ENCODE peak calls at places on chromosomes 5 and 9, in eight cellular contexts. One of them, this sample, is unnamed.

GRCh38 chr9:16150501-16150900 is 597.7 kb downstream of the CCDC171 start:
- DNase-seq in stimulated activated CD8-positive, alpha-beta memory T cell treated with anti-CD3 and anti-CD28 coated beads, Interleukin-7, amount 100 ng/mL, for 1 hour: no peak
- DNase-seq in stimulated activated CD4-positive, alpha-beta T cell treated with anti-CD3 and anti-CD28 coated beads, Interleukin-12 subunit alpha, Interleukin-12 subunit beta, amount 100 ng/mL, for 48 hours: no peak
- DNase-seq in HTR-8/SVneo: no peak
- DNase-seq in SW 1271: no peak
- DNase-seq in stimulated activated naive B cell treated with anti-CD40 and anti-IgM and Interleukin-4, amounts not matched to agents 10 μg/mL and 1 μg/mL and 100 μg/mL, for 72 hours: no peak
- DNase-seq in cardiac muscle cell: peak
- DNase-seq in activated CD8-positive, alpha-beta memory T cell treated with anti-CD3 and anti-CD28 coated beads for 4 hours: no peak
- DNase-seq in this sample: no peak

GRCh38 chr5:91027316-91027937 is 355.7 kb downstream of the ARRDC3 start:
- DNase-seq in stimulated activated CD8-positive, alpha-beta memory T cell treated with anti-CD3 and anti-CD28 coated beads, Interleukin-7, amount 100 ng/mL, for 1 hour: no peak
- DNase-seq in SW 1271: no peak
- DNase-seq in activated CD8-positive, alpha-beta memory T cell treated with anti-CD3 and anti-CD28 coated beads for 4 hours: no peak
- DNase-seq in cardiac muscle cell: no peak
- DNase-seq in HTR-8/SVneo: no peak
- DNase-seq in stimulated activated naive B cell treated with anti-CD40 and anti-IgM and Interleukin-4, amounts not matched to agents 10 μg/mL and 1 μg/mL and 100 μg/mL, for 72 hours: no peak
- DNase-seq in stimulated activated CD4-positive, alpha-beta T cell treated with anti-CD3 and anti-CD28 coated beads, Interleukin-12 subunit alpha, Interleukin-12 subunit beta, amount 100 ng/mL, for 48 hours: no peak
- DNase-seq in this sample: no peak

GRCh38 chr5:127042593-127042992 is 12.2 kb upstream of the MARCHF3 start:
- DNase-seq in stimulated activated CD8-positive, alpha-beta memory T cell treated with anti-CD3 and anti-CD28 coated beads, Interleukin-7, amount 100 ng/mL, for 1 hour: no peak
- DNase-seq in cardiac muscle cell: no peak
- DNase-seq in stimulated activated naive B cell treated with anti-CD40 and anti-IgM and Interleukin-4, amounts not matched to agents 10 μg/mL and 1 μg/mL and 100 μg/mL, for 72 hours: no peak
- DNase-seq in HTR-8/SVneo: no peak
- DNase-seq in SW 1271: no peak
- DNase-seq in activated CD8-positive, alpha-beta memory T cell treated with anti-CD3 and anti-CD28 coated beads for 4 hours: no peak
- DNase-seq in stimulated activated CD4-positive, alpha-beta T cell treated with anti-CD3 and anti-CD28 coated beads, Interleukin-12 subunit alpha, Interleukin-12 subunit beta, amount 100 ng/mL, for 48 hours: no peak
- DNase-seq in this sample: peak

GRCh38 chr9:14857449-14858305 is 52.6 kb downstream of the FREM1 start:
- DNase-seq in stimulated activated CD8-positive, alpha-beta memory T cell treated with anti-CD3 and anti-CD28 coated beads, Interleukin-7, amount 100 ng/mL, for 1 hour: no peak
- DNase-seq in cardiac muscle cell: no peak
- DNase-seq in stimulated activated CD4-positive, alpha-beta T cell treated with anti-CD3 and anti-CD28 coated beads, Interleukin-12 subunit alpha, Interleukin-12 subunit beta, amount 100 ng/mL, for 48 hours: no peak
- DNase-seq in activated CD8-positive, alpha-beta memory T cell treated with anti-CD3 and anti-CD28 coated beads for 4 hours: no peak
- DNase-seq in stimulated activated naive B cell treated with anti-CD40 and anti-IgM and Interleukin-4, amounts not matched to agents 10 μg/mL and 1 μg/mL and 100 μg/mL, for 72 hours: no peak
- DNase-seq in SW 1271: no peak
- DNase-seq in HTR-8/SVneo: no peak
- DNase-seq in this sample: no peak

GRCh38 chr9:130451509-130452388 is 7.0 kb downstream of the ASS1 start:
- DNase-seq in HTR-8/SVneo: peak
- DNase-seq in cardiac muscle cell: peak
- DNase-seq in stimulated activated CD8-positive, alpha-beta memory T cell treated with anti-CD3 and anti-CD28 coated beads, Interleukin-7, amount 100 ng/mL, for 1 hour: no peak
- DNase-seq in stimulated activated CD4-positive, alpha-beta T cell treated with anti-CD3 and anti-CD28 coated beads, Interleukin-12 subunit alpha, Interleukin-12 subunit beta, amount 100 ng/mL, for 48 hours: peak
- DNase-seq in SW 1271: peak
- DNase-seq in activated CD8-positive, alpha-beta memory T cell treated with anti-CD3 and anti-CD28 coated beads for 4 hours: no peak
- DNase-seq in stimulated activated naive B cell treated with anti-CD40 and anti-IgM and Interleukin-4, amounts not matched to agents 10 μg/mL and 1 μg/mL and 100 μg/mL, for 72 hours: no peak
- DNase-seq in this sample: peak

GRCh38 chr5:172678902-172679301 is 37.8 kb downstream of the NEURL1B start:
- DNase-seq in cardiac muscle cell: peak
- DNase-seq in activated CD8-positive, alpha-beta memory T cell treated with anti-CD3 and anti-CD28 coated beads for 4 hours: no peak
- DNase-seq in stimulated activated CD4-positive, alpha-beta T cell treated with anti-CD3 and anti-CD28 coated beads, Interleukin-12 subunit alpha, Interleukin-12 subunit beta, amount 100 ng/mL, for 48 hours: no peak
- DNase-seq in stimulated activated CD8-positive, alpha-beta memory T cell treated with anti-CD3 and anti-CD28 coated beads, Interleukin-7, amount 100 ng/mL, for 1 hour: no peak
- DNase-seq in HTR-8/SVneo: no peak
- DNase-seq in SW 1271: no peak
- DNase-seq in stimulated activated naive B cell treated with anti-CD40 and anti-IgM and Interleukin-4, amounts not matched to agents 10 μg/mL and 1 μg/mL and 100 μg/mL, for 72 hours: no peak
- DNase-seq in this sample: peak

GRCh38 chr9:1721219-1721618 is 293.9 kb upstream of the SMARCA2 start:
- DNase-seq in cardiac muscle cell: no peak
- DNase-seq in stimulated activated CD8-positive, alpha-beta memory T cell treated with anti-CD3 and anti-CD28 coated beads, Interleukin-7, amount 100 ng/mL, for 1 hour: no peak
- DNase-seq in stimulated activated naive B cell treated with anti-CD40 and anti-IgM and Interleukin-4, amounts not matched to agents 10 μg/mL and 1 μg/mL and 100 μg/mL, for 72 hours: no peak
- DNase-seq in HTR-8/SVneo: no peak
- DNase-seq in stimulated activated CD4-positive, alpha-beta T cell treated with anti-CD3 and anti-CD28 coated beads, Interleukin-12 subunit alpha, Interleukin-12 subunit beta, amount 100 ng/mL, for 48 hours: no peak
- DNase-seq in activated CD8-positive, alpha-beta memory T cell treated with anti-CD3 and anti-CD28 coated beads for 4 hours: no peak
- DNase-seq in SW 1271: no peak
- DNase-seq in this sample: no peak

GRCh38 chr5:148107608-148108007 is 43.8 kb downstream of the SPINK5 start:
- DNase-seq in HTR-8/SVneo: no peak
- DNase-seq in stimulated activated naive B cell treated with anti-CD40 and anti-IgM and Interleukin-4, amounts not matched to agents 10 μg/mL and 1 μg/mL and 100 μg/mL, for 72 hours: no peak
- DNase-seq in activated CD8-positive, alpha-beta memory T cell treated with anti-CD3 and anti-CD28 coated beads for 4 hours: no peak
- DNase-seq in stimulated activated CD4-positive, alpha-beta T cell treated with anti-CD3 and anti-CD28 coated beads, Interleukin-12 subunit alpha, Interleukin-12 subunit beta, amount 100 ng/mL, for 48 hours: no peak
- DNase-seq in cardiac muscle cell: peak
- DNase-seq in SW 1271: no peak
- DNase-seq in stimulated activated CD8-positive, alpha-beta memory T cell treated with anti-CD3 and anti-CD28 coated beads, Interleukin-7, amount 100 ng/mL, for 1 hour: no peak
- DNase-seq in this sample: no peak

GRCh38 chr9:79551999-79552398 is 19.8 kb upstream of the TLE4 start:
- DNase-seq in stimulated activated CD8-positive, alpha-beta memory T cell treated with anti-CD3 and anti-CD28 coated beads, Interleukin-7, amount 100 ng/mL, for 1 hour: no peak
- DNase-seq in stimulated activated naive B cell treated with anti-CD40 and anti-IgM and Interleukin-4, amounts not matched to agents 10 μg/mL and 1 μg/mL and 100 μg/mL, for 72 hours: no peak
- DNase-seq in cardiac muscle cell: no peak
- DNase-seq in activated CD8-positive, alpha-beta memory T cell treated with anti-CD3 and anti-CD28 coated beads for 4 hours: no peak
- DNase-seq in SW 1271: no peak
- DNase-seq in HTR-8/SVneo: no peak
- DNase-seq in stimulated activated CD4-positive, alpha-beta T cell treated with anti-CD3 and anti-CD28 coated beads, Interleukin-12 subunit alpha, Interleukin-12 subunit beta, amount 100 ng/mL, for 48 hours: no peak
- DNase-seq in this sample: peak

GRCh38 chr9:96241391-96241809 is 60.6 kb downstream of the HSD17B3 start:
- DNase-seq in stimulated activated naive B cell treated with anti-CD40 and anti-IgM and Interleukin-4, amounts not matched to agents 10 μg/mL and 1 μg/mL and 100 μg/mL, for 72 hours: no peak
- DNase-seq in activated CD8-positive, alpha-beta memory T cell treated with anti-CD3 and anti-CD28 coated beads for 4 hours: no peak
- DNase-seq in stimulated activated CD4-positive, alpha-beta T cell treated with anti-CD3 and anti-CD28 coated beads, Interleukin-12 subunit alpha, Interleukin-12 subunit beta, amount 100 ng/mL, for 48 hours: peak
- DNase-seq in SW 1271: no peak
- DNase-seq in cardiac muscle cell: no peak
- DNase-seq in stimulated activated CD8-positive, alpha-beta memory T cell treated with anti-CD3 and anti-CD28 coated beads, Interleukin-7, amount 100 ng/mL, for 1 hour: no peak
- DNase-seq in HTR-8/SVneo: no peak
- DNase-seq in this sample: no peak

GRCh38 chr9:107193251-107193650 is 89.8 kb upstream of the RAD23B start:
- DNase-seq in SW 1271: no peak
- DNase-seq in cardiac muscle cell: no peak
- DNase-seq in stimulated activated naive B cell treated with anti-CD40 and anti-IgM and Interleukin-4, amounts not matched to agents 10 μg/mL and 1 μg/mL and 100 μg/mL, for 72 hours: no peak
- DNase-seq in activated CD8-positive, alpha-beta memory T cell treated with anti-CD3 and anti-CD28 coated beads for 4 hours: no peak
- DNase-seq in stimulated activated CD8-positive, alpha-beta memory T cell treated with anti-CD3 and anti-CD28 coated beads, Interleukin-7, amount 100 ng/mL, for 1 hour: no peak
- DNase-seq in stimulated activated CD4-positive, alpha-beta T cell treated with anti-CD3 and anti-CD28 coated beads, Interleukin-12 subunit alpha, Interleukin-12 subunit beta, amount 100 ng/mL, for 48 hours: no peak
- DNase-seq in HTR-8/SVneo: no peak
- DNase-seq in this sample: no peak

GRCh38 chr5:60584304-60584703 is 115.7 kb downstream of the DEPDC1B start:
- DNase-seq in SW 1271: no peak
- DNase-seq in cardiac muscle cell: no peak
- DNase-seq in stimulated activated CD8-positive, alpha-beta memory T cell treated with anti-CD3 and anti-CD28 coated beads, Interleukin-7, amount 100 ng/mL, for 1 hour: no peak
- DNase-seq in stimulated activated naive B cell treated with anti-CD40 and anti-IgM and Interleukin-4, amounts not matched to agents 10 μg/mL and 1 μg/mL and 100 μg/mL, for 72 hours: no peak
- DNase-seq in HTR-8/SVneo: no peak
- DNase-seq in stimulated activated CD4-positive, alpha-beta T cell treated with anti-CD3 and anti-CD28 coated beads, Interleukin-12 subunit alpha, Interleukin-12 subunit beta, amount 100 ng/mL, for 48 hours: no peak
- DNase-seq in activated CD8-positive, alpha-beta memory T cell treated with anti-CD3 and anti-CD28 coated beads for 4 hours: no peak
- DNase-seq in this sample: no peak

GRCh38 chr9:18142964-18143363 is 331.0 kb upstream of the ADAMTSL1 start:
- DNase-seq in HTR-8/SVneo: no peak
- DNase-seq in stimulated activated naive B cell treated with anti-CD40 and anti-IgM and Interleukin-4, amounts not matched to agents 10 μg/mL and 1 μg/mL and 100 μg/mL, for 72 hours: no peak
- DNase-seq in stimulated activated CD8-positive, alpha-beta memory T cell treated with anti-CD3 and anti-CD28 coated beads, Interleukin-7, amount 100 ng/mL, for 1 hour: no peak
- DNase-seq in SW 1271: no peak
- DNase-seq in stimulated activated CD4-positive, alpha-beta T cell treated with anti-CD3 and anti-CD28 coated beads, Interleukin-12 subunit alpha, Interleukin-12 subunit beta, amount 100 ng/mL, for 48 hours: no peak
- DNase-seq in activated CD8-positive, alpha-beta memory T cell treated with anti-CD3 and anti-CD28 coated beads for 4 hours: no peak
- DNase-seq in cardiac muscle cell: no peak
- DNase-seq in this sample: peak

GRCh38 chr5:168908207-168908606 is 329.0 kb upstream of the PANK3 start:
- DNase-seq in activated CD8-positive, alpha-beta memory T cell treated with anti-CD3 and anti-CD28 coated beads for 4 hours: no peak
- DNase-seq in stimulated activated naive B cell treated with anti-CD40 and anti-IgM and Interleukin-4, amounts not matched to agents 10 μg/mL and 1 μg/mL and 100 μg/mL, for 72 hours: no peak
- DNase-seq in cardiac muscle cell: no peak
- DNase-seq in stimulated activated CD8-positive, alpha-beta memory T cell treated with anti-CD3 and anti-CD28 coated beads, Interleukin-7, amount 100 ng/mL, for 1 hour: no peak
- DNase-seq in HTR-8/SVneo: peak
- DNase-seq in stimulated activated CD4-positive, alpha-beta T cell treated with anti-CD3 and anti-CD28 coated beads, Interleukin-12 subunit alpha, Interleukin-12 subunit beta, amount 100 ng/mL, for 48 hours: no peak
- DNase-seq in SW 1271: no peak
- DNase-seq in this sample: no peak

GRCh38 chr5:142906863-142907671 is 136.9 kb downstream of the ARHGAP26 start:
- DNase-seq in stimulated activated naive B cell treated with anti-CD40 and anti-IgM and Interleukin-4, amounts not matched to agents 10 μg/mL and 1 μg/mL and 100 μg/mL, for 72 hours: no peak
- DNase-seq in activated CD8-positive, alpha-beta memory T cell treated with anti-CD3 and anti-CD28 coated beads for 4 hours: no peak
- DNase-seq in SW 1271: no peak
- DNase-seq in stimulated activated CD8-positive, alpha-beta memory T cell treated with anti-CD3 and anti-CD28 coated beads, Interleukin-7, amount 100 ng/mL, for 1 hour: no peak
- DNase-seq in HTR-8/SVneo: no peak
- DNase-seq in stimulated activated CD4-positive, alpha-beta T cell treated with anti-CD3 and anti-CD28 coated beads, Interleukin-12 subunit alpha, Interleukin-12 subunit beta, amount 100 ng/mL, for 48 hours: no peak
- DNase-seq in cardiac muscle cell: no peak
- DNase-seq in this sample: peak

GRCh38 chr9:21782207-21782606 is 20.2 kb upstream of the MTAP start:
- DNase-seq in stimulated activated CD8-positive, alpha-beta memory T cell treated with anti-CD3 and anti-CD28 coated beads, Interleukin-7, amount 100 ng/mL, for 1 hour: no peak
- DNase-seq in activated CD8-positive, alpha-beta memory T cell treated with anti-CD3 and anti-CD28 coated beads for 4 hours: no peak
- DNase-seq in cardiac muscle cell: no peak
- DNase-seq in stimulated activated CD4-positive, alpha-beta T cell treated with anti-CD3 and anti-CD28 coated beads, Interleukin-12 subunit alpha, Interleukin-12 subunit beta, amount 100 ng/mL, for 48 hours: no peak
- DNase-seq in HTR-8/SVneo: no peak
- DNase-seq in SW 1271: no peak
- DNase-seq in stimulated activated naive B cell treated with anti-CD40 and anti-IgM and Interleukin-4, amounts not matched to agents 10 μg/mL and 1 μg/mL and 100 μg/mL, for 72 hours: no peak
- DNase-seq in this sample: no peak

GRCh38 chr5:149303210-149303609 is 31.6 kb downstream of the AFAP1L1 start:
- DNase-seq in cardiac muscle cell: no peak
- DNase-seq in stimulated activated CD4-positive, alpha-beta T cell treated with anti-CD3 and anti-CD28 coated beads, Interleukin-12 subunit alpha, Interleukin-12 subunit beta, amount 100 ng/mL, for 48 hours: no peak
- DNase-seq in SW 1271: no peak
- DNase-seq in activated CD8-positive, alpha-beta memory T cell treated with anti-CD3 and anti-CD28 coated beads for 4 hours: no peak
- DNase-seq in stimulated activated CD8-positive, alpha-beta memory T cell treated with anti-CD3 and anti-CD28 coated beads, Interleukin-7, amount 100 ng/mL, for 1 hour: no peak
- DNase-seq in HTR-8/SVneo: no peak
- DNase-seq in stimulated activated naive B cell treated with anti-CD40 and anti-IgM and Interleukin-4, amounts not matched to agents 10 μg/mL and 1 μg/mL and 100 μg/mL, for 72 hours: no peak
- DNase-seq in this sample: no peak

GRCh38 chr9:71663216-71663615 is 105.1 kb downstream of the CEMIP2 start:
- DNase-seq in SW 1271: no peak
- DNase-seq in activated CD8-positive, alpha-beta memory T cell treated with anti-CD3 and anti-CD28 coated beads for 4 hours: no peak
- DNase-seq in stimulated activated CD4-positive, alpha-beta T cell treated with anti-CD3 and anti-CD28 coated beads, Interleukin-12 subunit alpha, Interleukin-12 subunit beta, amount 100 ng/mL, for 48 hours: no peak
- DNase-seq in stimulated activated CD8-positive, alpha-beta memory T cell treated with anti-CD3 and anti-CD28 coated beads, Interleukin-7, amount 100 ng/mL, for 1 hour: no peak
- DNase-seq in stimulated activated naive B cell treated with anti-CD40 and anti-IgM and Interleukin-4, amounts not matched to agents 10 μg/mL and 1 μg/mL and 100 μg/mL, for 72 hours: no peak
- DNase-seq in cardiac muscle cell: no peak
- DNase-seq in HTR-8/SVneo: no peak
- DNase-seq in this sample: no peak

GRCh38 chr5:5257761-5258160 is 117.6 kb downstream of the ADAMTS16 start:
- DNase-seq in cardiac muscle cell: no peak
- DNase-seq in stimulated activated CD4-positive, alpha-beta T cell treated with anti-CD3 and anti-CD28 coated beads, Interleukin-12 subunit alpha, Interleukin-12 subunit beta, amount 100 ng/mL, for 48 hours: no peak
- DNase-seq in SW 1271: no peak
- DNase-seq in activated CD8-positive, alpha-beta memory T cell treated with anti-CD3 and anti-CD28 coated beads for 4 hours: no peak
- DNase-seq in HTR-8/SVneo: no peak
- DNase-seq in stimulated activated naive B cell treated with anti-CD40 and anti-IgM and Interleukin-4, amounts not matched to agents 10 μg/mL and 1 μg/mL and 100 μg/mL, for 72 hours: no peak
- DNase-seq in stimulated activated CD8-positive, alpha-beta memory T cell treated with anti-CD3 and anti-CD28 coated beads, Interleukin-7, amount 100 ng/mL, for 1 hour: no peak
- DNase-seq in this sample: no peak

GRCh38 chr9:124510650-124511425 is 3.6 kb upstream of the NR5A1 start:
- DNase-seq in cardiac muscle cell: no peak
- DNase-seq in stimulated activated CD4-positive, alpha-beta T cell treated with anti-CD3 and anti-CD28 coated beads, Interleukin-12 subunit alpha, Interleukin-12 subunit beta, amount 100 ng/mL, for 48 hours: no peak
- DNase-seq in stimulated activated CD8-positive, alpha-beta memory T cell treated with anti-CD3 and anti-CD28 coated beads, Interleukin-7, amount 100 ng/mL, for 1 hour: no peak
- DNase-seq in stimulated activated naive B cell treated with anti-CD40 and anti-IgM and Interleukin-4, amounts not matched to agents 10 μg/mL and 1 μg/mL and 100 μg/mL, for 72 hours: no peak
- DNase-seq in activated CD8-positive, alpha-beta memory T cell treated with anti-CD3 and anti-CD28 coated beads for 4 hours: no peak
- DNase-seq in SW 1271: no peak
- DNase-seq in HTR-8/SVneo: no peak
- DNase-seq in this sample: no peak

GRCh38 chr9:129568560-129569505 is 52.1 kb downstream of the C9orf50 start:
- DNase-seq in stimulated activated CD8-positive, alpha-beta memory T cell treated with anti-CD3 and anti-CD28 coated beads, Interleukin-7, amount 100 ng/mL, for 1 hour: no peak
- DNase-seq in HTR-8/SVneo: no peak
- DNase-seq in stimulated activated CD4-positive, alpha-beta T cell treated with anti-CD3 and anti-CD28 coated beads, Interleukin-12 subunit alpha, Interleukin-12 subunit beta, amount 100 ng/mL, for 48 hours: no peak
- DNase-seq in cardiac muscle cell: peak
- DNase-seq in activated CD8-positive, alpha-beta memory T cell treated with anti-CD3 and anti-CD28 coated beads for 4 hours: no peak
- DNase-seq in SW 1271: no peak
- DNase-seq in stimulated activated naive B cell treated with anti-CD40 and anti-IgM and Interleukin-4, amounts not matched to agents 10 μg/mL and 1 μg/mL and 100 μg/mL, for 72 hours: no peak
- DNase-seq in this sample: peak

GRCh38 chr5:119678351-119679028 is 49.1 kb downstream of the FAM170A start:
- DNase-seq in stimulated activated naive B cell treated with anti-CD40 and anti-IgM and Interleukin-4, amounts not matched to agents 10 μg/mL and 1 μg/mL and 100 μg/mL, for 72 hours: no peak
- DNase-seq in stimulated activated CD8-positive, alpha-beta memory T cell treated with anti-CD3 and anti-CD28 coated beads, Interleukin-7, amount 100 ng/mL, for 1 hour: no peak
- DNase-seq in SW 1271: no peak
- DNase-seq in activated CD8-positive, alpha-beta memory T cell treated with anti-CD3 and anti-CD28 coated beads for 4 hours: no peak
- DNase-seq in stimulated activated CD4-positive, alpha-beta T cell treated with anti-CD3 and anti-CD28 coated beads, Interleukin-12 subunit alpha, Interleukin-12 subunit beta, amount 100 ng/mL, for 48 hours: no peak
- DNase-seq in HTR-8/SVneo: no peak
- DNase-seq in cardiac muscle cell: no peak
- DNase-seq in this sample: no peak

GRCh38 chr5:4372481-4372880 is 767.6 kb upstream of the ADAMTS16 start:
- DNase-seq in stimulated activated CD8-positive, alpha-beta memory T cell treated with anti-CD3 and anti-CD28 coated beads, Interleukin-7, amount 100 ng/mL, for 1 hour: no peak
- DNase-seq in HTR-8/SVneo: no peak
- DNase-seq in cardiac muscle cell: no peak
- DNase-seq in activated CD8-positive, alpha-beta memory T cell treated with anti-CD3 and anti-CD28 coated beads for 4 hours: no peak
- DNase-seq in stimulated activated CD4-positive, alpha-beta T cell treated with anti-CD3 and anti-CD28 coated beads, Interleukin-12 subunit alpha, Interleukin-12 subunit beta, amount 100 ng/mL, for 48 hours: no peak
- DNase-seq in SW 1271: no peak
- DNase-seq in stimulated activated naive B cell treated with anti-CD40 and anti-IgM and Interleukin-4, amounts not matched to agents 10 μg/mL and 1 μg/mL and 100 μg/mL, for 72 hours: no peak
- DNase-seq in this sample: no peak

This sample was measured in Ammon's horn.